ENCODE peak calls at places on chromosomes 6 and 20, in nine cellular contexts. Y is Panc1, C is cardiac muscle cell, B is mucosa of descending colon, S is pancreas, Q is lower leg skin, R is foreskin fibroblast, O is AG10803, V is fibroblast of mammary gland. D is an unnamed sample.

GRCh38 chr6:139925894-139926641 is 551.6 kb upstream of the CITED2 start:
- DNase-seq in Y (no peak), C (peak), B (peak), S (no peak), Q (no peak), R (peak), O (peak), V (peak), D (no peak)

GRCh38 chr20:37335642-37336368 is 10.1 kb upstream of the SRC start:
- DNase-seq in Y (no peak), C (no peak), B (no peak), S (no peak), Q (no peak), R (no peak), O (no peak), V (peak), D (no peak)

GRCh38 chr6:2877960-2878359 is 25.1 kb downstream of the SERPINB9 start:
- DNase-seq in Y (no peak), C (no peak), B (no peak), S (no peak), Q (no peak), R (no peak), O (no peak), V (no peak), D (no peak)

GRCh38 chr6:138468320-138469015 is 30.8 kb downstream of the NHSL1 start:
- DNase-seq in Y (no peak), C (peak), B (no peak), S (no peak), Q (no peak), R (peak), O (peak), V (peak), D (no peak)

GRCh38 chr6:163126741-163127140 is 287.8 kb upstream of the QKI start:
- DNase-seq in Y (no peak), C (no peak), B (no peak), S (no peak), Q (no peak), R (no peak), O (no peak), V (no peak), D (no peak)

GRCh38 chr20:58375796-58376195 is 13.2 kb upstream of the VAPB start:
- DNase-seq in Y (no peak), C (no peak), B (no peak), S (no peak), Q (no peak), R (no peak), O (no peak), V (no peak), D (no peak)

GRCh38 chr6:53180678-53181077 is 32.0 kb upstream of the GCM1 start:
- DNase-seq in Y (no peak), C (no peak), B (no peak), S (no peak), Q (no peak), R (no peak), O (no peak), V (no peak), D (no peak)

GRCh38 chr20:38293490-38294333 is 10.2 kb upstream of the BPI start:
- DNase-seq in Y (no peak), C (peak), B (no peak), S (no peak), Q (no peak), R (no peak), O (no peak), V (no peak), D (no peak)

GRCh38 chr6:150175611-150176151 is 32.8 kb downstream of the PPP1R14C start:
- DNase-seq in Y (no peak), C (no peak), B (no peak), S (no peak), Q (no peak), R (no peak), O (no peak), V (no peak), D (no peak)

GRCh38 chr6:1838604-1839003 is 228.9 kb downstream of the FOXC1 start:
- DNase-seq in Y (no peak), C (no peak), B (no peak), S (no peak), Q (no peak), R (no peak), O (no peak), V (peak), D (no peak)

GRCh38 chr20:57672164-57672563 is 37.7 kb downstream of the PMEPA1 start:
- DNase-seq in Y (no peak), C (peak), B (peak), S (no peak), Q (peak), R (no peak), O (peak), V (peak), D (peak)

GRCh38 chr6:112289039-112289566 is 34.7 kb upstream of the LAMA4 start:
- DNase-seq in Y (no peak), C (peak), B (peak), S (peak), Q (peak), R (peak), O (peak), V (peak), D (peak)

GRCh38 chr6:167860546-167861226 is 34.0 kb downstream of the AFDN start:
- DNase-seq in Y (no peak), C (no peak), B (no peak), S (no peak), Q (no peak), R (no peak), O (no peak), V (no peak), D (no peak)

GRCh38 chr6:7479801-7480266 is 61.6 kb upstream of the DSP start:
- DNase-seq in Y (no peak), C (peak), B (peak), S (peak), Q (no peak), R (no peak), O (peak), V (peak), D (no peak)

GRCh38 chr6:124002377-124003081 is 198.9 kb downstream of the NKAIN2 start:
- DNase-seq in Y (no peak), C (no peak), B (no peak), S (no peak), Q (no peak), R (no peak), O (no peak), V (no peak), D (no peak)

GRCh38 chr20:36644032-36644712 is 1.8 kb downstream of the SLA2 start:
- DNase-seq in Y (no peak), C (no peak), B (peak), S (no peak), Q (no peak), R (no peak), O (no peak), V (no peak), D (no peak)

GRCh38 chr6:18024876-18025275 is 37.4 kb upstream of the KIF13A start:
- DNase-seq in Y (no peak), C (no peak), B (no peak), S (no peak), Q (no peak), R (no peak), O (no peak), V (no peak), D (no peak)

GRCh38 chr6:5509106-5509505 is 247.8 kb downstream of the FARS2 start:
- DNase-seq in Y (no peak), C (no peak), B (no peak), S (no peak), Q (no peak), R (no peak), O (no peak), V (no peak), D (no peak)

GRCh38 chr6:8215631-8216030 is 113.3 kb upstream of the EEF1E1 start:
- DNase-seq in Y (no peak), C (peak), B (no peak), S (no peak), Q (no peak), R (peak), O (peak), V (peak), D (no peak)

GRCh38 chr6:36793296-36793912 is 45.8 kb downstream of the CPNE5 start:
- DNase-seq in Y (no peak), C (no peak), B (no peak), S (no peak), Q (no peak), R (no peak), O (no peak), V (no peak), D (no peak)

GRCh38 chr6:68054776-68055175 is 580.3 kb upstream of the ADGRB3 start:
- DNase-seq in Y (no peak), C (peak), B (no peak), S (no peak), Q (no peak), R (peak), O (peak), V (peak), D (no peak)

GRCh38 chr6:113723182-113723581 is 134.0 kb upstream of the MARCKS start:
- DNase-seq in Y (no peak), C (peak), B (peak), S (no peak), Q (no peak), R (no peak), O (no peak), V (no peak), D (no peak)

GRCh38 chr20:50427740-50428462 is 82.3 kb upstream of the PTPN1 start:
- DNase-seq in Y (no peak), C (peak), B (no peak), S (no peak), Q (peak), R (no peak), O (peak), V (peak), D (no peak)

GRCh38 chr6:170045563-170045960 is 245.3 kb downstream of the DLL1 start:
- DNase-seq in Y (no peak), C (no peak), B (no peak), S (no peak), Q (peak), R (no peak), O (no peak), V (no peak), D (no peak)

GRCh38 chr6:9168669-9169068 is 733.3 kb upstream of the SLC35B3 start:
- DNase-seq in Y (no peak), C (no peak), B (no peak), S (no peak), Q (no peak), R (no peak), O (no peak), V (no peak), D (no peak)

GRCh38 chr20:7926767-7927166 is 13.5 kb downstream of the HAO1 start:
- DNase-seq in Y (no peak), C (peak), B (no peak), S (no peak), Q (no peak), R (peak), O (peak), V (peak), D (no peak)

GRCh38 chr20:57274846-57275245 is 8.4 kb upstream of the BMP7 start:
- DNase-seq in Y (no peak), C (no peak), B (no peak), S (no peak), Q (no peak), R (no peak), O (no peak), V (no peak), D (no peak)

GRCh38 chr20:12961725-12962124 is 47.0 kb upstream of the SPTLC3 start:
- DNase-seq in Y (no peak), C (no peak), B (no peak), S (no peak), Q (no peak), R (no peak), O (no peak), V (no peak), D (no peak)

GRCh38 chr20:35615667-35616464 is at the start of gene SPAG4:
- DNase-seq in Y (peak), C (peak), B (peak), S (peak), Q (peak), R (peak), O (no peak), V (peak), D (peak)

GRCh38 chr20:25459111-25459830 is 51.8 kb downstream of the GINS1 start:
- DNase-seq in Y (no peak), C (no peak), B (no peak), S (no peak), Q (peak), R (no peak), O (no peak), V (no peak), D (no peak)

GRCh38 chr20:50371878-50372769 is 138.1 kb upstream of the PTPN1 start:
- DNase-seq in Y (no peak), C (no peak), B (no peak), S (no peak), Q (no peak), R (no peak), O (no peak), V (no peak), D (no peak)

GRCh38 chr20:4012631-4013030 is 2.7 kb downstream of the RNF24 start:
- DNase-seq in Y (no peak), C (peak), B (no peak), S (no peak), Q (no peak), R (no peak), O (peak), V (peak), D (no peak)

DNA sequence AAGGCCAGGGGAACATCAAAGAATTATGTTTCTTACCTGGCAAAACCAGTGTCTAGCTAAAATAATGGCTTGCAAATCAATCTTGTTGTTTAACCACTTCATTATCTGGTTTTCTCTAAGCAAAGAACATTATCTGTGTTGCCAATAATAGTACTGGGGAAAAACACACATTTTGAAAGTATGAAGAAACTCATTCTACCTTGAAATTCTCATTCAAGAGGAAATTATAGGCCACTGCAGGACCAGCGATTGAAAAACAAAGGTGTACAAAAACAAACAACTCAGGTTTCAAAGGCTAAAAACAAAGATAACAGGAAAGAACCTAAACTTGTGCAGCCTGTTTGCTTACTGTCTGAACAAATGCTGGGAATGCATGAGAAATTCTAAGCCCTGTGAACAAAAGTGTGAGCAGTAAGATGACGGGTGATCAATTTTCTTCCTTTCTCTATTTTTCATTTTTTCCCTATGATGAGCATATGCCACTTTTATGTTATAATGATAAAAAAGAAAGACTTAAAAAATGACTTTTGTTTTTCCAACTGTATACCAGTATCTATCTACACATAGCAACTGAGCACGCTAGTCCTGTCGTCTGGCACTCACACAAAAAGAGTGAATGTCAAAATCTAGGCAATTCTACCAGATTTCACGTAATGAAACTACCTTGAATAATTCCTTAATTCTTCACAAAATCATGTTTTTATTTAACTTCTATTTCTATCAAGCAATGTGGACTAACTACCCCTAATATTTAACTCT is 117.9 kb downstream of the SGK1 start:
- DNase-seq in Y (no peak), C (no peak), B (no peak), S (no peak), Q (no peak), R (no peak), O (no peak), V (no peak), D (no peak)
- H3K4me3 ChIP-seq in Y (no peak), C (no peak), B (no peak), S (no peak), Q (no peak), R (no peak), O (no peak), V (no peak), D (no peak)

GRCh38 chr20:6637160-6637579 is 130.3 kb upstream of the BMP2 start:
- DNase-seq in Y (no peak), C (no peak), B (no peak), S (no peak), Q (no peak), R (no peak), O (no peak), V (no peak), D (no peak)

GRCh38 chr20:6646237-6646636 is 121.2 kb upstream of the BMP2 start:
- DNase-seq in Y (no peak), C (no peak), B (no peak), S (no peak), Q (no peak), R (no peak), O (no peak), V (no peak), D (no peak)

GRCh38 chr20:6644818-6645620 is 122.5 kb upstream of the BMP2 start:
- DNase-seq in Y (no peak), C (no peak), B (no peak), S (no peak), Q (no peak), R (no peak), O (no peak), V (no peak), D (no peak)

GRCh38 chr20:6636209-6637159 is 131.0 kb upstream of the BMP2 start:
- DNase-seq in Y (no peak), C (peak), B (peak), S (peak), Q (no peak), R (peak), O (peak), V (peak), D (no peak)

DNA sequence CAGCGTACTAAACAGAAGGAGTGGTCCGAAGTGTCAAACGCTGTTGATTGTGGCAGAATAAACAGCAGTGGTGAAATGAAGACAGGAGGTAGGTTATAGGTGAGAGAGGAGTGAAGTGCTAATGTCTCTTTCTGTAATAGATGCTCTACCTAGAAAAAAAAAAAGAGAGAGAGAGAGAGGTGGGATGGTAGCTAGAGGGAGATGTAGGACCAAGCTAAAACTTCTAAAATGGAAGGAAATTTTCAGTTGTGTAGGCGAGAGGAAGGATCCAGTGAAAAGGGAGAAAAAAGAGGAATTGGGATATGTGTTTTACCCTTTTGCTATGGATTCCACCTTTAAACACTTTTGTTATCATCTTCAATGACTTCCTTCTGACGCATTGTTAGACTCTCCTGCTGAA is 126.5 kb upstream of the BMP2 start:
- DNase-seq in Y (no peak), C (no peak), B (no peak), S (no peak), Q (no peak), R (no peak), O (no peak), V (no peak), D (no peak)
- TF ChIP-seq CTCF in Y (no peak), C (no peak), B (no peak), S (no peak), Q (no peak), R (no peak), O (no peak), V (no peak), D (no peak)

DNA sequence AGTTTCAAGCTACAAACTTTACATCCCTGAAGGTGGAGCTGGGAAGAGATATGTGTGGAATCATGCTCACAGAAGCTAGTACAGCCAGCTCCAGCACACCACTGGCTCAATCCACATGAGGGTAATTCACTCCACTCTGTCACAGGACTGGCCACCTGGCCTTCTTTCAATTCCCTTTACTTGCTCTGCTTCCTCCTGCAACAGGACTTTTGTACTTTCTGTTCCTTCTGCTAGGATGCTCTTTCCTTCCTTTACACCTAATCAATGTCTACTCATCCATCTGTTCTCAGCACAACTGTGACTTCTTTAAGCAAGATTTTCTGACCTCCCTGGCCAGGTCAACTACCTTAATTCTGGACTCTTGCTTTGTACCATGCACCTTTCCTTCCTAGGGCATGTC is 39.4 kb upstream of the MYB start:
- DNase-seq in Y (no peak), C (no peak), B (no peak), S (no peak), Q (no peak), R (no peak), O (no peak), V (no peak), D (no peak)
- H3K4me3 ChIP-seq in Y (no peak), C (no peak), B (no peak), S (no peak), Q (no peak), R (no peak), O (no peak), V (no peak), D (no peak)

DNA sequence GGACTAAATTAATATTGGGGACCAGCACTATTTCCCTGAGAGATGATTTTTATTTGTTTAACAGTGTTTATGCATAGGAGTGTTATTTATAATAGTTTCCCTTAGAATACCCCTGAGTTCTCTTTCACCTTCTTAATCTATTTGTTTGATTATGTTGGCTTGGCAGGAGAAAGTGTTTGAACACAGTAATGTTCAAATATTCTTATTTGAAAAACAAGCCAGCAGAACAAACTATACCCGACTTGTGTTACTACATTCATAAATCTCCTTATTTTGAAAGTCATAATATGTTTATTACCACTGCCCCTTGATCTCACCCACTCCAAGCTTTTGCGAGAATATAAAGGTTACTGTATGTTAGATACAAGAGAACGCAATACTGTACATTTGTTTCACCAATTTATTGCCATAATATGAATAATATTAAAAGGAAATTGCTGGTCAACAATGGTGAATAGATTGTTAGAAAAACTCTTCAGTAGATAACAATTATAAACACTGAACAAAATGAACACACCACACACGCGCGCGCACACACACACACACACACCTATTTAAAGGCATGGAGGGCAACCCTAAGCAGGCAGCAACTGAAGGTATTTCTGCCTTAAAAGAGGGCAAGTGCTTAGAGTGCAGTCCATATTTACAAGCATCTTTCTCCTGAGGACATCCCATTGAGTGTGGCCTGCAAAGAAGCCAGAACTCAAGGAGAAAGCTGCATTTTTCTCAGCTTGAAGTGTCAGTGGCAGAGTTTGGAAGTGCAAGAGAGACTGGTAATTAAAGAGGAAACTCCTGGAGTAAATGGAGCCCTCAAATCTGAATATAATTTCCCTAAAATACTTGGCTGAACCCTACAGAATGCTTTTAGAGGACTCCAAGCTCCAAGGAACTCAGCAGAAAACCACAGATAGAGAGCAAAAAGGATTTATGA is 279.4 kb upstream of the MAN1A1 start:
- DNase-seq in Y (no peak), C (no peak), B (no peak), S (no peak), Q (no peak), R (no peak), O (no peak), V (no peak), D (no peak)
- TF ChIP-seq CTCF in Y (no peak), C (no peak), B (no peak), S (no peak), Q (no peak), R (no peak), O (peak), V (no peak), D (no peak)

DNA sequence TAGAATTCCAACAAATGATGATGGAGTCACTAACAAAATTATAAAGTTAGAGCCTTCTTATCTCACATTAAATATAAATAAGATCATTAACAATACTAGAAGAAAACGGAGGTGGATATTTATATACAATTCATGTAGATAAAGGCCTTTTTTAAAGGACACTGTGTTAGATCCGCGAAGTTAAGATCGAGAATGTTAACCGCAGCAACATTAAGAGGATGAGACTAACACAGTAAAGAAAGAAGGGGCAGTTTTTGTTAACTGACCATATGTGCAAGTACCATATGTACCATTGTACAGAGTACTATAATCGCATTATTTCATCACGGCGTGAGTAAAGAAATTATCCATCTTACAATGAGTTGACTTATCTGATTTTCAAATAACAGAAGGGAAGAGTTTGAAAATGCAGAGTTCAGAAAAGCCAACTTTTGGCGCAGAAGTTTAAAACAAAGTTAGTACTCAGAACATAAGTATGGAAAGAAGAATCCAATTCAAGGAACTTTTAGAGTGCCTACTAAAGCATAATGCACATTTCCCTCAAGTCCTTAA is 1.4 kb downstream of the FBXL4 start:
- DNase-seq in Y (no peak), C (no peak), B (no peak), S (no peak), Q (no peak), R (no peak), O (no peak), V (peak), D (no peak)
- H3K4me3 ChIP-seq in Y (peak), C (peak), B (no peak), S (peak), Q (no peak), R (peak), O (peak), V (peak), D (peak)

D was measured in lower lobe of right lung.